ENCODE peak calls at places on chromosomes 1 and 21, in five cellular contexts. One of them, this sample, is unnamed.

GRCh38 chr1:118136511-118136937 is 48.5 kb downstream of the SPAG17 start:
- DNase-seq in HEK293T: no peak
- DNase-seq in NT2/D1: no peak
- DNase-seq in H1: no peak
- DNase-seq in HepG2: no peak
- DNase-seq in this sample: peak; percentile 47

GRCh38 chr1:167467126-167467725 is 51.1 kb downstream of the CD247 start:
- DNase-seq in HEK293T: no peak
- DNase-seq in NT2/D1: peak; percentile 79
- DNase-seq in H1: no peak
- DNase-seq in HepG2: no peak
- DNase-seq in this sample: no peak

GRCh38 chr1:234782057-234782800 is 172.3 kb upstream of the IRF2BP2 start:
- DNase-seq in HEK293T: no peak
- DNase-seq in NT2/D1: no peak
- DNase-seq in H1: no peak
- DNase-seq in HepG2: no peak
- DNase-seq in this sample: no peak

GRCh38 chr1:204456826-204457361 is 37.7 kb downstream of the PIK3C2B start:
- DNase-seq in HEK293T: no peak
- DNase-seq in NT2/D1: no peak
- DNase-seq in H1: no peak
- DNase-seq in HepG2: no peak
- DNase-seq in this sample: no peak

GRCh38 chr1:151510957-151511635 is at the start of gene CGN:
- DNase-seq in HEK293T: peak; percentile 96
- DNase-seq in NT2/D1: peak; percentile 98
- DNase-seq in H1: peak; percentile 88
- DNase-seq in HepG2: peak; percentile 73
- DNase-seq in this sample: no peak

GRCh38 chr1:232856556-232856955 is 51.3 kb downstream of the MAP10 start:
- DNase-seq in HEK293T: no peak
- DNase-seq in NT2/D1: no peak
- DNase-seq in H1: no peak
- DNase-seq in HepG2: no peak
- DNase-seq in this sample: no peak

GRCh38 chr1:193229136-193229535 is 42.7 kb upstream of the B3GALT2 start:
- DNase-seq in HEK293T: no peak
- DNase-seq in NT2/D1: no peak
- DNase-seq in H1: no peak
- DNase-seq in HepG2: no peak
- DNase-seq in this sample: no peak

GRCh38 chr1:5986018-5986417 is 6.2 kb downstream of the NPHP4 start:
- DNase-seq in HEK293T: no peak
- DNase-seq in NT2/D1: no peak
- DNase-seq in H1: no peak
- DNase-seq in HepG2: no peak
- DNase-seq in this sample: no peak

GRCh38 chr1:186152227-186152944 is 222.7 kb downstream of the TPR start:
- DNase-seq in HEK293T: peak; percentile 28
- DNase-seq in NT2/D1: peak; percentile 11
- DNase-seq in H1: no peak
- DNase-seq in HepG2: no peak
- DNase-seq in this sample: no peak

GRCh38 chr1:32334864-32335618 is 992 bp downstream of the MARCKSL1 start:
- DNase-seq in HEK293T: peak; percentile 80
- DNase-seq in NT2/D1: no peak
- DNase-seq in H1: no peak
- DNase-seq in HepG2: no peak
- DNase-seq in this sample: no peak

GRCh38 chr1:50175711-50176562 is 67.2 kb downstream of the ELAVL4 start:
- DNase-seq in HEK293T: no peak
- DNase-seq in NT2/D1: no peak
- DNase-seq in H1: no peak
- DNase-seq in HepG2: no peak
- DNase-seq in this sample: no peak

GRCh38 chr1:32289256-32289655 is 2.6 kb upstream of the HDAC1 start:
- DNase-seq in HEK293T: no peak
- DNase-seq in NT2/D1: no peak
- DNase-seq in H1: no peak
- DNase-seq in HepG2: no peak
- DNase-seq in this sample: no peak

GRCh38 chr1:72524021-72524420 is 241.7 kb upstream of the NEGR1 start:
- DNase-seq in HEK293T: no peak
- DNase-seq in NT2/D1: no peak
- DNase-seq in H1: no peak
- DNase-seq in HepG2: no peak
- DNase-seq in this sample: no peak

GRCh38 chr1:17128361-17128760 is 9.1 kb upstream of the PADI2 start:
- DNase-seq in HEK293T: no peak
- DNase-seq in NT2/D1: no peak
- DNase-seq in H1: no peak
- DNase-seq in HepG2: no peak
- DNase-seq in this sample: no peak

GRCh38 chr1:186154651-186155050 is 220.4 kb downstream of the TPR start:
- DNase-seq in HEK293T: no peak
- DNase-seq in NT2/D1: no peak
- DNase-seq in H1: no peak
- DNase-seq in HepG2: no peak
- DNase-seq in this sample: no peak

GRCh38 chr1:226903819-226904710 is 33.6 kb downstream of the PSEN2 start:
- DNase-seq in HEK293T: no peak
- DNase-seq in NT2/D1: no peak
- DNase-seq in H1: no peak
- DNase-seq in HepG2: no peak
- DNase-seq in this sample: no peak

GRCh38 chr21:44949161-44950015 is 9.6 kb downstream of the SLX9 start:
- DNase-seq in HEK293T: peak; percentile 86
- DNase-seq in NT2/D1: peak; percentile 84
- DNase-seq in H1: peak; percentile 53
- DNase-seq in HepG2: peak; percentile 57
- DNase-seq in this sample: no peak

GRCh38 chr1:15008783-15009709 is 144.5 kb upstream of the TMEM51 start:
- DNase-seq in HEK293T: no peak
- DNase-seq in NT2/D1: peak; percentile 36
- DNase-seq in H1: no peak
- DNase-seq in HepG2: no peak
- DNase-seq in this sample: no peak

GRCh38 chr1:225493591-225494246 is 65.9 kb upstream of the LBR start:
- DNase-seq in HEK293T: no peak
- DNase-seq in NT2/D1: no peak
- DNase-seq in H1: no peak
- DNase-seq in HepG2: no peak
- DNase-seq in this sample: no peak

GRCh38 chr1:95888877-95889799 is 655.1 kb downstream of the RWDD3 start:
- DNase-seq in HEK293T: no peak
- DNase-seq in NT2/D1: peak; percentile 15
- DNase-seq in H1: no peak
- DNase-seq in HepG2: no peak
- DNase-seq in this sample: no peak

GRCh38 chr1:152960452-152961044 is 9.9 kb upstream of the SPRR4 start:
- DNase-seq in HEK293T: peak; percentile 18
- DNase-seq in NT2/D1: peak; percentile 11
- DNase-seq in H1: no peak
- DNase-seq in HepG2: no peak
- DNase-seq in this sample: no peak

GRCh38 chr1:53508991-53509663 is 49.9 kb downstream of the DMRTB1 start:
- DNase-seq in HEK293T: no peak
- DNase-seq in NT2/D1: no peak
- DNase-seq in H1: no peak
- DNase-seq in HepG2: no peak
- DNase-seq in this sample: no peak

GRCh38 chr1:212213754-212214153 is 71.5 kb upstream of the PPP2R5A start:
- DNase-seq in HEK293T: no peak
- DNase-seq in NT2/D1: no peak
- DNase-seq in H1: no peak
- DNase-seq in HepG2: no peak
- DNase-seq in this sample: no peak

GRCh38 chr1:33137800-33138199 is 44.0 kb downstream of the TRIM62 start:
- DNase-seq in HEK293T: peak; percentile 67
- DNase-seq in NT2/D1: no peak
- DNase-seq in H1: no peak
- DNase-seq in HepG2: peak; percentile 32
- DNase-seq in this sample: no peak

GRCh38 chr1:161440312-161440894 is 64.9 kb upstream of the FCGR2A start:
- DNase-seq in HEK293T: peak; percentile 81
- DNase-seq in NT2/D1: peak; percentile 70
- DNase-seq in H1: peak; percentile 41
- DNase-seq in HepG2: peak; percentile 51
- DNase-seq in this sample: peak; percentile 23

GRCh38 chr1:8122160-8122476 is 96.0 kb upstream of the ERRFI1 start:
- DNase-seq in HEK293T: no peak
- DNase-seq in NT2/D1: no peak
- DNase-seq in H1: no peak
- DNase-seq in HepG2: no peak
- DNase-seq in this sample: no peak

GRCh38 chr1:31376374-31377134 is 3.7 kb upstream of the FABP3 start:
- DNase-seq in HEK293T: no peak
- DNase-seq in NT2/D1: peak; percentile 63
- DNase-seq in H1: no peak
- DNase-seq in HepG2: peak; percentile 32
- DNase-seq in this sample: no peak

GRCh38 chr1:110375490-110375889 is 15.3 kb downstream of the SLC16A4 start:
- DNase-seq in HEK293T: no peak
- DNase-seq in NT2/D1: no peak
- DNase-seq in H1: no peak
- DNase-seq in HepG2: no peak
- DNase-seq in this sample: no peak

GRCh38 chr21:28518620-28519019 is 474.1 kb downstream of the LTN1 start:
- DNase-seq in HEK293T: no peak
- DNase-seq in NT2/D1: no peak
- DNase-seq in H1: no peak
- DNase-seq in HepG2: no peak
- DNase-seq in this sample: no peak

GRCh38 chr1:42940851-42941639 is 17.6 kb downstream of the SLC2A1 start:
- DNase-seq in HEK293T: no peak
- DNase-seq in NT2/D1: no peak
- DNase-seq in H1: no peak
- DNase-seq in HepG2: peak; percentile 63
- DNase-seq in this sample: no peak

GRCh38 chr1:212432163-212432705 is 486 bp upstream of the NENF start:
- DNase-seq in HEK293T: no peak
- DNase-seq in NT2/D1: no peak
- DNase-seq in H1: no peak
- DNase-seq in HepG2: no peak
- DNase-seq in this sample: no peak

GRCh38 chr1:116777831-116778830 is 23.9 kb downstream of the CD2 start:
- DNase-seq in HEK293T: no peak
- DNase-seq in NT2/D1: no peak
- DNase-seq in H1: no peak
- DNase-seq in HepG2: peak; percentile 43
- DNase-seq in this sample: no peak

GRCh38 chr1:190022709-190023108 is 455.0 kb downstream of the BRINP3 start:
- DNase-seq in HEK293T: no peak
- DNase-seq in NT2/D1: no peak
- DNase-seq in H1: no peak
- DNase-seq in HepG2: no peak
- DNase-seq in this sample: no peak

DNA sequence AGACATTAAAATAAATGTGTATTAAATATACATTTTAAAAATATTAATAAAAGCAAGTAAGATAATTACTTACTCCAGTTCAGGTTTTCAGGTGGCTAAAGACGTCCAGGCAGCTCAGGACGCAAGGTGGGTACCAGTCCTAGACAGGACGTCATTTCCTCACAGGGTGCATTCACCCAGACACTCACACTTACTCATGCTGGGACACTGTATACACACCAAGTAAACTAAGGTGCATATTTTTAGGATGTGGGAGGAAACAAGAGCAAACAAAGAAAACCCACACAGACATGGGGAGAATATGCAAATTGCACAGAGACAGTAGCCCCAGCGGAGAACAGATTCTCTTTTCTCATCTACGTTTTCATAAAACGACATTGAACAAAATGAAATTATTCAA is 457.9 kb downstream of the BRINP3 start:
- DNase-seq in HEK293T: no peak
- DNase-seq in NT2/D1: no peak
- DNase-seq in H1: no peak
- DNase-seq in HepG2: no peak
- DNase-seq in this sample: no peak
- TF ChIP-seq SUZ12 in HEK293T: no peak
- TF ChIP-seq SUZ12 in NT2/D1: no peak
- TF ChIP-seq SUZ12 in H1: no peak
- TF ChIP-seq SUZ12 in HepG2: no peak
- TF ChIP-seq SUZ12 in this sample: no peak

GRCh38 chr1:202616355-202616910 is 93.8 kb downstream of the SYT2 start:
- DNase-seq in HEK293T: no peak
- DNase-seq in NT2/D1: no peak
- DNase-seq in H1: no peak
- DNase-seq in HepG2: no peak
- DNase-seq in this sample: peak; percentile 51
- TF ChIP-seq SUZ12 in HEK293T: no peak
- TF ChIP-seq SUZ12 in NT2/D1: no peak
- TF ChIP-seq SUZ12 in H1: no peak
- TF ChIP-seq SUZ12 in HepG2: no peak
- TF ChIP-seq SUZ12 in this sample: no peak

GRCh38 chr21:41655259-41655658 is 111.6 kb downstream of the RIPK4 start:
- DNase-seq in HEK293T: no peak
- DNase-seq in NT2/D1: no peak
- DNase-seq in H1: no peak
- DNase-seq in HepG2: no peak
- DNase-seq in this sample: no peak
- TF ChIP-seq SUZ12 in HEK293T: no peak
- TF ChIP-seq SUZ12 in NT2/D1: no peak
- TF ChIP-seq SUZ12 in H1: no peak
- TF ChIP-seq SUZ12 in HepG2: no peak
- TF ChIP-seq SUZ12 in this sample: no peak

GRCh38 chr1:48876221-48876785 is 99.6 kb upstream of the BEND5 start:
- DNase-seq in HEK293T: no peak
- DNase-seq in NT2/D1: no peak
- DNase-seq in H1: no peak
- DNase-seq in HepG2: no peak
- DNase-seq in this sample: no peak

GRCh38 chr1:48875736-48876135 is 99.0 kb upstream of the BEND5 start:
- DNase-seq in HEK293T: no peak
- DNase-seq in NT2/D1: no peak
- DNase-seq in H1: no peak
- DNase-seq in HepG2: no peak
- DNase-seq in this sample: no peak

GRCh38 chr1:48873944-48874343 is 97.3 kb upstream of the BEND5 start:
- DNase-seq in HEK293T: no peak
- DNase-seq in NT2/D1: peak; percentile 82
- DNase-seq in H1: no peak
- DNase-seq in HepG2: no peak
- DNase-seq in this sample: no peak

GRCh38 chr1:48882020-48882419 is 105.3 kb upstream of the BEND5 start:
- DNase-seq in HEK293T: no peak
- DNase-seq in NT2/D1: no peak
- DNase-seq in H1: no peak
- DNase-seq in HepG2: no peak
- DNase-seq in this sample: no peak

GRCh38 chr1:48878191-48878940 is 101.7 kb upstream of the BEND5 start:
- DNase-seq in HEK293T: no peak
- DNase-seq in NT2/D1: no peak
- DNase-seq in H1: no peak
- DNase-seq in HepG2: no peak
- DNase-seq in this sample: no peak
- TF ChIP-seq SUZ12 in HEK293T: no peak
- TF ChIP-seq SUZ12 in NT2/D1: no peak
- TF ChIP-seq SUZ12 in H1: no peak
- TF ChIP-seq SUZ12 in HepG2: no peak
- TF ChIP-seq SUZ12 in this sample: no peak